ENCODE peak calls at places on chromosome 18, in four cellular contexts. E is T-helper 9 cell, B is GM18507, Z is AML-193. F is an unnamed sample.

GRCh38 chr18:41266616-41267015 is 688.4 kb upstream of the PIK3C3 start:
- DNase-seq in E (no peak), B (no peak), Z (no peak), F (no peak)

GRCh38 chr18:63238711-63239110 is 80.9 kb downstream of the BCL2 start:
- DNase-seq in E (no peak), B (no peak), Z (no peak), F (no peak)

GRCh38 chr18:59501876-59502221 is 142.8 kb upstream of the LMAN1 start:
- DNase-seq in E (no peak), B (no peak), Z (no peak), F (peak)

GRCh38 chr18:23994361-23994902 is 20.1 kb upstream of the TTC39C start:
- DNase-seq in E (peak), B (no peak), Z (no peak), F (peak)

GRCh38 chr18:31445908-31446307 is 1.6 kb upstream of the DSG3 start:
- DNase-seq in E (no peak), B (no peak), Z (no peak), F (no peak)

GRCh38 chr18:23761941-23762340 is 72.7 kb downstream of the LAMA3 start:
- DNase-seq in E (no peak), B (no peak), Z (no peak), F (no peak)

GRCh38 chr18:51401912-51402311 is 204.4 kb upstream of the MEX3C start:
- DNase-seq in E (no peak), B (no peak), Z (no peak), F (no peak)

GRCh38 chr18:3851159-3851558 is 401.2 kb downstream of the TGIF1 start:
- DNase-seq in E (no peak), B (no peak), Z (no peak), F (peak)

GRCh38 chr18:79750980-79751571 is 46.7 kb upstream of the KCNG2 start:
- DNase-seq in E (no peak), B (no peak), Z (no peak), F (no peak)

GRCh38 chr18:31154186-31154585 is 8.5 kb downstream of the DSC1 start:
- DNase-seq in E (no peak), B (no peak), Z (no peak), F (no peak)

GRCh38 chr18:57587262-57587661 is 760 bp upstream of the FECH start:
- DNase-seq in E (no peak), B (no peak), Z (no peak), F (no peak)

GRCh38 chr18:69935319-69936190 is 12.1 kb downstream of the CD226 start:
- DNase-seq in E (peak), B (no peak), Z (no peak), F (no peak)

F was measured in RCC 7860.